ENCODE peak calls at places on chromosomes 4 and X, in five cellular contexts. H, C, F, O and A are unnamed samples.

GRCh38 chr4:15868065-15868464 is 70.5 kb downstream of the FGFBP1 start:
- DNase-seq in H (no peak), C (no peak), F (no peak), O (peak), A (no peak)

GRCh38 chr4:52606766-52607165 is 52.3 kb downstream of the USP46 start:
- DNase-seq in H (no peak), C (no peak), F (no peak), O (no peak), A (no peak)

GRCh38 chr4:56575820-56576429 is 70.3 kb downstream of the ARL9 start:
- DNase-seq in H (no peak), C (no peak), F (no peak), O (peak), A (no peak)

GRCh38 chr4:182418054-182418734 is 175.0 kb downstream of the TENM3 start:
- DNase-seq in H (no peak), C (no peak), F (no peak), O (no peak), A (no peak)

GRCh38 chr4:73508651-73509050 is 27.1 kb downstream of the AFM start:
- DNase-seq in H (no peak), C (no peak), F (no peak), O (no peak), A (no peak)

GRCh38 chr4:152508386-152508785 is 27.5 kb downstream of the FBXW7 start:
- DNase-seq in H (no peak), C (no peak), F (no peak), O (no peak), A (no peak)

GRCh38 chr4:1767770-1768366 is 25.2 kb upstream of the FGFR3 start:
- DNase-seq in H (peak), C (no peak), F (no peak), O (peak), A (no peak)

GRCh38 chrX:48823029-48823428 is 3.3 kb upstream of the ERAS start:
- DNase-seq in H (no peak), C (no peak), F (no peak), O (no peak), A (no peak)

GRCh38 chrX:144946696-144947095 is 300.6 kb upstream of the SPANXN1 start:
- DNase-seq in H (no peak), C (no peak), F (no peak), O (no peak), A (no peak)

GRCh38 chrX:123648028-123648810 is 84.6 kb downstream of the THOC2 start:
- DNase-seq in H (peak), C (no peak), F (no peak), O (peak), A (no peak)

GRCh38 chrX:103250977-103251376 is 4.0 kb downstream of the TCEAL8 start:
- DNase-seq in H (no peak), C (no peak), F (no peak), O (no peak), A (no peak)
- TF ChIP-seq EP300 in H (no peak), C (no peak), F (no peak), O (no peak), A (no peak)

GRCh38 chr4:145148980-145149379 is 31.4 kb downstream of the OTUD4 start:
- DNase-seq in H (no peak), C (no peak), F (no peak), O (no peak), A (no peak)

GRCh38 chr4:145153181-145153903 is 27.0 kb downstream of the OTUD4 start:
- DNase-seq in H (no peak), C (no peak), F (no peak), O (no peak), A (no peak)

GRCh38 chr4:145155268-145155870 is 25.0 kb downstream of the OTUD4 start:
- DNase-seq in H (no peak), C (no peak), F (no peak), O (no peak), A (no peak)

GRCh38 chr4:145153904-145154298 is 26.5 kb downstream of the OTUD4 start:
- DNase-seq in H (no peak), C (no peak), F (no peak), O (no peak), A (no peak)

DNA sequence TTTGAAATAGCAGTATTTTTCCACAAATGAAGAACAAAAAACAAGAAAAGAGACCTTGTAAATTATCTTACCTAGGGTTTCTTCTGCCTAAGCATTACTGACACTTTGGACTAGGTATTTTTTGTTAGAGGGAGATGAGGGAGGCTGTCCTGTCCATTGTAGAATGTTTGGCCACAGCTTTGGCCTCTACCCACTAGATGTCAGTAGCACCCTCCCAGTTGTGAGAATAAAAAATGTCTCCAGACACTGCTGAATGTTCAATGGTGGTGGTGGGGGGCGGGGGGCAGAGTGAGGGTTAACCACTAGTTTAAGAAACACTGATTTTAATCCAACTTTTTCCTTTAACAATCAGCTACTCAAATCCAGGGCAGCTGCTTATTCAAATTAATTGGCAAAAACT is 25.8 kb downstream of the OTUD4 start:
- DNase-seq in H (no peak), C (no peak), F (no peak), O (peak), A (no peak)
- TF ChIP-seq CTCF in H (peak), C (no peak), F (no peak), O (peak), A (no peak)

DNA sequence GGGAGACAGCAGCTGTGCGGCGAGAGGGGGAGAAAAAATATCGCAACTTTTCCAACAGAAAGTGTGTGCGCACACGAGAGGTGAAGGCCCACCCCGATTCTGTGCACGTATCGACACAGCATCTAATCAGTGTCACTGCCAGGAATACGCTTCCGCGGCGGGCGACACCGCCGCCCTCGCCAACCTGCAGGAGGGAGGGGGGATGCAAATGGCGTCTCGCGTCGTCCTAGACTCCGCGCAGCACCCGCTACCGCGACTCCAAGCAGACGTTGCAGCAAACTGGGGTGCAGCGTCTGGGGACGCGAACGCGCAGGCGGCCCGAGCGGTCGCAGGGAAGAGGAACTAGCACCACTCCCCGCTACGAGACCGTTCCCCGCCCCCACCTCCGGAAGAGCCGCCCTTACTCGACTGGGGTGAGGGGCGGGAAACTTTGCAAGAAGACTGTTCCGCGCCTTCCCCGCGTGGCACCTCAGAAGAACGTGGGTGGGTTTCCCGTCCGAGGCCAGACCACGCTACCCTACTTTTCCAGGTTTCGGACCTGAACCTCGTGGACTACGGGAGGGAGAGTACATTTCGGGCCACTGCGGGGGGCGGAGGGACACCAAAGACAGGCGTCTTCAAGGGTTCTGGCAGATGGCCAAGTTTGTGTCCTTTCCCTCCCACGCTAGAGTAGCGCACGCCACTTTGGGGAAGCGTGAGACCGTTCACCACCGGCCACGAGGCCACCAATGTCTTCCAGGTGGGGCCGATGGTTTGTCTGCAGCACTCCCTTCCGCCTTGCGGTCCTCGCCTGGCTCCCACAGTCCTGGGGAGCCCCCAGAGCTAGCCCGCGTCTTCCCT is 77.9 kb upstream of the BCOR start:
- DNase-seq in H (peak), C (peak), F (peak), O (peak), A (peak)
- TF ChIP-seq POLR2A in H (no peak), C (peak), F (no peak), O (no peak), A (peak)

DNA sequence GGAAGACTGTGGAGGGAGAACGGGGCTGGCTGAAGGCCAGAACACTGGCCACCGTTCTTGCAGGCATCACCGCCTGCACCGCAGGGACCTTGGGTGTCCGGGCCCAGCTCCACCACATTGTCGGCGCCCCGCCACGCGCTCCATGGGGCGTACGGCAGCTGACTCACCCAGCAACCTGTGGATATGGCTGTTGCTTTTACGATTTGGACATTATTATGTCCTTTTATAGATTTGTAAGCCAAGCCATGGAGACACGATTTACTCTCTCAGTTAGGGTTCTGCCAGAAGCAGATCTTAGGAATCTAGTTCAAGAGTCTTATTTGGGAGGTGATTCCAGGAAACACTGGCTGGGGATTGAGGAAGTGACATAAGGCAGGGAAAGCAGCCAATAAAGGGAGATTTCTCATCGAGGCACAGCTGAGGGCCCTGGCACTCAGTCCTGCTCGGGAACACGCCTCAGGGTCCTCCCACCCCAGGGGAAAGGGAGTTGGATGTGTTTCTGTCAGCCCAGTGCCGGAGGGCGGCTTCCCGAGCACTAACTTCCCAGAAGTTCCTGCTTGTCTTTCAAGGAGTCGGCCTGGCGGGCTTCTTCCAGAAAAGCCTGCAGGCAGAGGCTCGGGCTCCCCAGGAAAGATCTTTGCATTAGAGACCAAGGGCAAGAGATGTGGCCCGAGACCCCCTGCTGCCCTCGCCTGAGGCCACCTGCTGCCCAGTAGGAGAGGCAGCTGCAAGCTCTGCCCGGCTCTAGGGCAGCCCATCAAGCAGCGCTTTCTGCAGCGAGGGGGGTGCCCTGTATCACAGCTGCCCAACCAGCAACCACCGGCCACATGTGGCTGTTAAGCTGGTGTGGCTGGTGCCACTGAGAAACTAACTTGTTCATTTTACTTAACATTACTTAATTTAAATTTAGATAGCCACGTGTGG is 52.9 kb downstream of the CRMP1 start:
- DNase-seq in H (no peak), C (no peak), F (peak), O (no peak), A (peak)
- TF ChIP-seq EP300 in H (no peak), C (no peak), F (no peak), O (no peak), A (no peak)

DNA sequence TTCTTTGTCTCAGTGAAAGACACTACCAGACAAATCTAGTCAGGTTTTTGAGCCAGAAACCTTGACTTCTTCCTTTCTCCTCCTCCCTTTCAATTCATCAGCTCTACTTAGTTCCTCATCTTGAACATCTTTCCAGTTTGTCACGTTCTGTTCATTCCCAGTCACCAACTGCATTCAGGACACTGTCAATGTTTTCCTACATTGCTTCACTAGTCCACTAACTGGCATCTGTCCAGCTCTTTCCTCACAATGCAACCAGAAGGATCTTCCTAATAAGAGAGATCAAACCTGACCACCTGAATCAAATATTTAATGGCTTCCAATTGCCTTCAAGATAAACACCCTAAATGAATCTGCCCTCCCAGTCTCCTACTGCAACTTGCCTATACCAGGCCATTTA is 52.5 kb downstream of the SYNPO2 start:
- DNase-seq in H (no peak), C (no peak), F (peak), O (no peak), A (no peak)
- TF ChIP-seq CTCF in H (no peak), C (no peak), F (no peak), O (no peak), A (no peak)